ENCODE peak calls at places on chromosomes 12 and 14, in four cellular contexts. P is IMR-90, C is H9, K is H1. O is an unnamed sample.

GRCh38 chr12:45831590-45831989 is 102.1 kb downstream of the ARID2 start:
- DNase-seq in P (no peak), K (no peak), C (no peak), O (no peak)

GRCh38 chr14:20855652-20856291 is 35.4 kb upstream of the RNASE3 start:
- DNase-seq in K (peak), C (peak), P (peak), O (peak)

GRCh38 chr12:122203968-122204828 is 689 bp downstream of the B3GNT4 start:
- DNase-seq in K (no peak), P (no peak), C (no peak), O (no peak)

GRCh38 chr12:190881-191280 is 23.1 kb downstream of the SLC6A12 start:
- DNase-seq in C (no peak), K (no peak), P (no peak), O (no peak)

GRCh38 chr12:114995891-114996290 is 311.9 kb upstream of the TBX3 start:
- DNase-seq in K (no peak), P (peak), C (no peak), O (no peak)

GRCh38 chr12:20434993-20435392 is 66.7 kb downstream of the PDE3A start:
- DNase-seq in P (peak), K (no peak), C (no peak), O (no peak)

GRCh38 chr12:112848972-112849371 is 57.4 kb downstream of the RPH3A start:
- DNase-seq in K (no peak), P (no peak), C (no peak), O (no peak)

GRCh38 chr14:31283568-31284252 is 76.1 kb upstream of the HECTD1 start:
- DNase-seq in K (no peak), P (no peak), C (no peak), O (no peak)

GRCh38 chr14:20935303-20935984 is 19.8 kb upstream of the RNASE2 start:
- DNase-seq in P (no peak), K (no peak), C (no peak), O (no peak)

GRCh38 chr12:132764231-132764630 is 2.6 kb upstream of the ANKLE2 start:
- DNase-seq in K (no peak), P (no peak), C (no peak), O (no peak)

GRCh38 chr12:132593938-132594358 is 16.4 kb downstream of the LRCOL1 start:
- DNase-seq in C (peak), P (peak), K (no peak), O (peak)

GRCh38 chr14:97848351-97848980 is 1051.3 kb downstream of the VRK1 start:
- DNase-seq in P (no peak), C (no peak), K (no peak), O (peak)

GRCh38 chr14:100909439-100909838 is 5.9 kb upstream of the RTL1 start:
- DNase-seq in C (no peak), P (no peak), K (no peak), O (no peak)

GRCh38 chr12:67813509-67813908 is 165.0 kb downstream of the DYRK2 start:
- DNase-seq in P (peak), K (no peak), C (no peak), O (no peak)

GRCh38 chr14:96105921-96106441 is 66.8 kb downstream of the C14orf132 start:
- DNase-seq in K (no peak), C (no peak), P (no peak), O (no peak)

GRCh38 chr12:100141666-100141997 is 1.0 kb downstream of the BLTP3B start:
- DNase-seq in K (no peak), P (peak), C (no peak), O (no peak)

GRCh38 chr12:2769866-2770533 is 24.8 kb upstream of the FKBP4 start:
- DNase-seq in C (no peak), P (no peak), K (no peak), O (no peak)

GRCh38 chr12:3005736-3006135 is 46.5 kb downstream of the TEAD4 start:
- DNase-seq in C (no peak), K (no peak), P (peak), O (no peak)

GRCh38 chr14:63375772-63376171 is 57.0 kb upstream of the GPHB5 start:
- DNase-seq in P (peak), C (no peak), K (no peak), O (no peak)

GRCh38 chr12:28219827-28220226 is 29.6 kb downstream of the CCDC91 start:
- DNase-seq in P (no peak), K (no peak), C (no peak), O (no peak)

GRCh38 chr14:100017578-100017977 is 47.6 kb upstream of the EVL start:
- DNase-seq in P (peak), K (no peak), C (no peak), O (no peak)

GRCh38 chr12:2149091-2149490 is 96.3 kb downstream of the CACNA1C start:
- DNase-seq in P (peak), K (no peak), C (no peak), O (no peak)

DNA sequence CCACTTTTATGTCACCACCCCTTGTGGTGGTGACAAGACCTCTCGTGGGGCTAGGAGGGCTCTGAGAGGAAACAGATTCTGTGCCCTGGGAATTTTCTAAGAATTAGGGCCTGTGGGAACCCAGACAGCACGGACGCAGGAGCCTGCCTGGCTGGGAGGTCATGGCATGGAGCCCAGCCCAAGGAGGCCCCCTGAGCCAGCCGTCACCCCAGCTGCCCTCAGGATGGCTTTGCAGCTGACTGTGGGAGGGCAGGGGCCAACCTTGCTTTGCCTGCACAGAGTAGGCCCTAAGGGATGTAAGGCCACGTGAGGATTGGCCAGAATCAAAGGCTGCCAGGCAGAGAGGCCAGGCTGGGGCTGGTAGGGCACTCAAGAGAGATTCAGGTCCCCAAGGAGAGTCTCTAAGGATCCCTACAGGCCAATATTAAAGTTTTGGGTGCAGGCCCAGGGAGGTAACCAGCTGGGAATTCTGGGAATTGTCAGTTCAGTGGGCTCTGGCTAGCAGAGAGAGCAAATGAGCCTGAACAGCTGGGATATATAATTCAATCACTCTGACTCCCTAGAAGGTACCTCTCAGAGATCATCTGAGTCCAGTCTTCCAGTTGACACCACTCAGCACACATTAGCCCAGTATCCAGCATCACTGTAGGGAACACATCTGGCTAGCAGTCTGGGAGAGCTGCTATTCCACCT is 6.4 kb downstream of the LTBP2 start:
- DNase-seq in C (no peak), P (no peak), K (no peak), O (no peak)
- H2AK5ac ChIP-seq in C (no peak), P (peak), K (no peak), O (no peak)

DNA sequence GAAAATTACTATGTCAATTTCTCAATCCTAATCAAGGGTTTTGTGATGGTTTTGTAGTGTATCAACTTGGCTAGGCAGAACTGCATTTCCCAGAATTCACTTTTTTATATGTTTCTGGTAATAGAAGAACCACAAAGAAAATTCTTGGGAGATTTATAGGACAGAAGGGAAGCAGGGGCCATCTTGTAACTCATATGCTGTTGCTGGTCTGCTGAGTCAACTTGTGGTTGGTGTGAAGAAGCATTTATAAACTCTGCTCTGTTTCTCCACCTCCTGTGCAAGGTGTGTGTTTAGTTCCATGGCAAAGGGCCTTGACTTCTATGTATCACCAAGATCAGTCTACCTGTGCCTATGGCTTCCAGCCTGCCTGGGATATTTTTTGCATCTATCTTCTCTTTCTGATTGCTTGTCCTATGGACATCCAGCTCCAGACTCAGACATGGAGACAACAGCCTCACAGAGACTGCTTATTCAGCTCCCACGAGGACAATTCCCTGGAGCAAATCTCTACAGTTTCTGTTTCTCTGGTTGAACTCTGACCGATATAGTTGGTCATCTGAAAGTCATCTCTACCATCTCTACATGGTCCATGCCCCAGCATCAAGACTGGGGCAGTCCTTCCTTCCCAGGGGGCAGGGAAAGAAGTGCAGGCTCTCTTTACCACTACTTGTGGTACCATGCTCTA is 364.3 kb upstream of the DDHD1 start:
- DNase-seq in K (no peak), C (no peak), P (peak), O (no peak)
- H3K14ac ChIP-seq in K (no peak), C (no peak), P (peak), O (no peak)

GRCh38 chr12:106138646-106139421 is at the start of gene NUAK1:
- DNase-seq in K (no peak), C (peak), P (peak), O (peak)
- H2AK5ac ChIP-seq in K (peak), C (no peak), P (peak), O (peak)

GRCh38 chr14:91834571-91834970 is 32.8 kb downstream of the TC2N start:
- DNase-seq in K (no peak), C (no peak), P (no peak), O (no peak)

GRCh38 chr14:91837076-91837475 is 30.3 kb downstream of the TC2N start:
- DNase-seq in P (no peak), C (no peak), K (no peak), O (no peak)

GRCh38 chr14:91839754-91840153 is 27.6 kb downstream of the TC2N start:
- DNase-seq in K (no peak), C (no peak), P (no peak), O (no peak)

GRCh38 chr14:91835197-91835919 is 32.0 kb downstream of the TC2N start:
- DNase-seq in C (no peak), K (no peak), P (no peak), O (no peak)

GRCh38 chr14:91835920-91836843 is 31.2 kb downstream of the TC2N start:
- DNase-seq in K (peak), P (no peak), C (peak), O (peak)
- H3K14ac ChIP-seq in K (no peak), P (no peak), C (no peak), O (no peak)

DNA sequence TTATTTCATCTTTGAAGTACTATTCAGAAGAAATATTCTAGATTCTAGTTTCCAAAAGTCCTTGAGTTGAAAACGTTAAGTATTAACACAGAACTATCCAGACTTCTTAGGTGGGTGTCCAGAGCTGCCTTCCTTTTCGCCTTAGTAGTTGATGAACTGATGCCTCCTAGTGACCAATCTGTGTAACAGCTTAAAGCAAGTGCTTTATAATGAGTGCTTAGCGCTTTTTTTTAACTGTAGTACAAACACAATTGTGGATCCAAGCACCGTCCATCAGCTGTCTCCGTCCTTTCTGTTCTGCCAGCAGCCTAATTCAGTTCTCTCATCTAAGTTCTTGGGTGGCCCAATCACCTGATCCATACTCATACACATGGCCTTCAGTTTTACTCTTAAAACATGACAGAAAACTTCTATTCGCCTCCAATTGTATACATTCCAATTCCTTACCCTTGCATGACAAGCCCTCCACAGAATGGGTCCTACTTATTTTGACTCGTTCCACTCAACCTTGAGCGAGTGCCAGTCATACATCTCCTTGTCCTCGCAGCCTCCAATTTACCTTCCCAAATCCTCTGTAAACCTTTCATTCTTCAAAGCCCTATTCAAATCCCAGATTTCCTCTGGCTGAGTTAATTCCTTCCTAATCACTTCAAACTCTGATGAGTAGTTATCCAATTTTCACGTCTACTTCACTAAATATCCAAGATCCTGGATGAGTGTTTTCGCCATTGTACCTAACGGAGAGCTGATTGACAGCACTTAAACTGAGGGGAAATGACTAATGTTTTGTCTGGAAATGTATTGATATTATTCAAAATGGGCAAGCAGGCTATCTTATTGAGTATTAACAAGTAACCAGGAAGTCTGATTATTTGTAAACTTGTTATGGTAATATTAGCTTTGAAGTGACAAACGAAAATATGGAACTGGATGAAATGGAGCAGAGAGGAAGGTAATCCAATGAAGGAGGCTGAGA is 5.8 kb upstream of the PHLDA1 start:
- DNase-seq in P (peak), K (no peak), C (no peak), O (peak)
- H2AK5ac ChIP-seq in P (peak), K (no peak), C (no peak), O (no peak)

DNA sequence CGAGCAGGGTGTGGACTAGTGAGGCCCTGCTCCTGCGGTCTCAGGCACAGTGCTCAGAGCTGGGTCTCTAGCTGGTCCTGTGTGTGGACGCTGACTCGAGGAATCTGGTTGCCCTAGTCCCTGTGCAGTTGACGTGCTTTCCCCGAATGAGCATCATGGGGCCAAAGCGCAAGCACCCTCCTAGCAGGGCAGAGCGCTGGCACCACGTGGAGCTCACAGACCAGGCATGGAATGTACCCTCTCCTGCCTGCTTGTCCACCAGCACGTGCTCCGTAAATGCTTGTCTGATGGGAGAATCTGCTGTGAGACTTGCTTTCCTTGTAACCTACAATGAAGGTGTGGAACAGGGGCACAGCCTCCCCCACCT is 124.9 kb downstream of the PIWIL1 start:
- DNase-seq in P (no peak), K (no peak), C (no peak), O (no peak)
- H3K14ac ChIP-seq in P (no peak), K (no peak), C (no peak), O (peak)

GRCh38 chr14:69657961-69658360 is 46.6 kb downstream of the SUSD6 start:
- DNase-seq in K (no peak), P (peak), C (peak), O (no peak)
- H2AK5ac ChIP-seq in K (no peak), P (peak), C (no peak), O (no peak)

GRCh38 chr14:61521773-61522172 is 173.5 kb upstream of the HIF1A start:
- DNase-seq in K (no peak), C (no peak), P (no peak), O (no peak)

GRCh38 chr14:61524936-61525292 is 170.4 kb upstream of the HIF1A start:
- DNase-seq in C (no peak), P (no peak), K (no peak), O (no peak)

GRCh38 chr14:61524211-61524806 is 171.0 kb upstream of the HIF1A start:
- DNase-seq in K (no peak), C (no peak), P (peak), O (no peak)

GRCh38 chr14:61525293-61526011 is 169.9 kb upstream of the HIF1A start:
- DNase-seq in P (peak), K (no peak), C (no peak), O (no peak)

DNA sequence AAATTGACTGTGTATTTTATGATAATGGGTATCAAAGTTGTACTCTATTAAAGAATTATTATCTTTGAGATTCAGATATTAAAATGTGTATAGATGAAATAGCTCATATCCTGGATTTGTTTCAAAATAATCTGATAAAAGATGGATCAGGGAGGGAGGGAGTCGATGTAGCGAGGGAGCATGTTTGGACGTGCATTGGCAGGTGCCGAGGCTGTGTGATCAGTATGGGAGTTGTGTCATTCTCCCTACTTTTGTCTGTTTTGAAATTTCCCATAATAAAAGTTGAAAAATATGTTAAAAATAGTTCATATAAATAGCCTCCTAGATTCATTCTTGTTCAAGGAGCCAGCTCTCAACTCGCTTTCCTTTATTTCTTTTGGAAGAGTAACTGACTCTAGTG is 171.6 kb upstream of the HIF1A start:
- DNase-seq in K (no peak), P (no peak), C (no peak), O (no peak)
- H3K14ac ChIP-seq in K (no peak), P (no peak), C (no peak), O (no peak)

DNA sequence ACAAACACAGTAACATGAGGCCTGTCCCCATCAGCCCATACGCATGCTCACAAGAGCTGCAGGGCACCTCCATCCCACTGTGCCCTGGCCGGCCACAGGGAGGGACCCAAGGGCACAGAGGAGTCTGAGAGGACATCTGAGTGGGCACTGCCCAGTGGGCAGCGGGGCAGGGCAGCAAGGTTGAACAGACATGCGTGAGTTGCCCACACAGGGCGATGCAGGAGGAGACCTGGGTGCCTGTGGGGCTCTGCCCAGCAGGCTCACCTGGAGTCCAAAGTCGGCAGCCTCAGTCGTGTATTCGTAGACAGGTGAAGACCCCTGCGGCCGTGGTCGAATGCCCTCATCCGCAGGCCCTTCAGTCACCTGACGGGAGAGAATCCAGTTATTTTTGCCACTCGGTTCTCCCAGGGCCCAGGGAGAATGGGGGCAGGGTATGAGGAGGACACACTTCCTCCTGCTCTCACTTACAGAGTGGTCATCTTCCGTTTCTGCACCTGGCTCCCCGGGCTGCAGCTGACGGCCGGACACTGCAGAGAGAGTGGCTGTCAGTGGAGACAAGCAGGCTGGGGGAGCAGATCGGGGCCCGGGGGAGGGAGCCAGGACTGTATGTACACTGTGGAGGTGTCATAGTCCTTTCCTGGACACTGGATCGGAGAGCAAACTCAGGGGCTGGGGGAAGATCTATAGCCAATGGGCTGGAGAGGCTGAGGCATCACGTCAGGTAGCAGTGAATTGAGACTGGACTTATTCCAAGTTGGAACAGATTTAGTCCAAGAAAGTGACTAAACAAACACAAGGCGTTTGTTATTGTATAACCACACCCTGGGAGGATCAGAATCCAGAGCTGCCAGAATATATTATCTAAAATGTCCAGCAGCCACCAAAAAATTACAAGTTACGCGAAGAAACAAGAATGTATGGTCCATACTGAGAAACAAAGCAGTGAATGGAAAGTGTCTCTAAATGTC is 20.7 kb downstream of the AHNAK2 start:
- DNase-seq in P (no peak), K (no peak), C (no peak), O (no peak)
- H2AK5ac ChIP-seq in P (no peak), K (no peak), C (no peak), O (peak)